ENCODE peak calls at places on chromosomes 1 and 21, in four cellular contexts. N is aorta, A is fibroblast of the conjunctiva, G is SJSA1. B is an unnamed sample.

GRCh38 chr1:48938975-48939374 is 162.3 kb upstream of the BEND5 start:
- DNase-seq in N (no peak), A (no peak), G (no peak), B (peak; percentile 28)

GRCh38 chr21:38170705-38171682 is 85.8 kb upstream of the KCNJ15 start:
- DNase-seq in N (no peak), A (no peak), G (peak; percentile 14), B (no peak)

GRCh38 chr1:92934395-92935378 is 26.6 kb downstream of the DIPK1A start:
- DNase-seq in N (no peak), A (peak; percentile 91), G (peak; percentile 87), B (no peak)

GRCh38 chr1:30635386-30635975 is 87.9 kb downstream of the MATN1 start:
- DNase-seq in N (peak; percentile 59), A (no peak), G (no peak), B (no peak)

GRCh38 chr1:66563094-66563800 is 29.3 kb downstream of the SGIP1 start:
- DNase-seq in N (no peak), A (peak; percentile 92), G (peak; percentile 95), B (no peak)

GRCh38 chr1:235998812-235999211 is 66.1 kb downstream of the NID1 start:
- DNase-seq in N (no peak), A (no peak), G (no peak), B (no peak)

GRCh38 chr1:34360574-34360973 is 183.9 kb downstream of the C1orf94 start:
- DNase-seq in N (no peak), A (no peak), G (no peak), B (no peak)

GRCh38 chr1:191551019-191551418 is 607.2 kb upstream of the RGS18 start:
- DNase-seq in N (no peak), A (no peak), G (no peak), B (no peak)

GRCh38 chr1:202158810-202159533 is 1.4 kb downstream of the PTPN7 start:
- DNase-seq in N (no peak), A (no peak), G (no peak), B (no peak)

GRCh38 chr1:17023573-17023972 is 11.8 kb upstream of the ATP13A2 start:
- DNase-seq in N (no peak), A (no peak), G (no peak), B (no peak)

GRCh38 chr21:38486705-38487104 is 11.6 kb downstream of the ERG start:
- DNase-seq in N (no peak), A (no peak), G (no peak), B (peak; percentile 36)

GRCh38 chr1:111705841-111706240 is 33.4 kb downstream of the INKA2 start:
- DNase-seq in N (no peak), A (no peak), G (peak; percentile 50), B (no peak)

GRCh38 chr1:85692730-85693314 is 15.4 kb downstream of the ZNHIT6 start:
- DNase-seq in N (no peak), A (peak; percentile 70), G (peak; percentile 50), B (no peak)

GRCh38 chr1:26378088-26378878 is 5.7 kb upstream of the ZNF683 start:
- DNase-seq in N (no peak), A (peak; percentile 95), G (peak; percentile 58), B (peak; percentile 92)